ENCODE peak calls at places on chromosome 13, in four cellular contexts. R, U, G and D are unnamed samples.

GRCh38 chr13:51704399-51705306 is 99.3 kb downstream of the DHRS12 start:
- DNase-seq in R (no peak), U (no peak), G (no peak), D (no peak)

GRCh38 chr13:113605866-113606438 is 21.4 kb downstream of the TFDP1 start:
- DNase-seq in R (no peak), U (no peak), G (no peak), D (no peak)

GRCh38 chr13:74866151-74866550 is 615.8 kb downstream of the TBC1D4 start:
- DNase-seq in R (no peak), U (no peak), G (no peak), D (no peak)

GRCh38 chr13:28707629-28708427 is 10.9 kb downstream of the SLC46A3 start:
- DNase-seq in R (no peak), U (no peak), G (no peak), D (no peak)

GRCh38 chr13:50195045-50195444 is 179.8 kb downstream of the KCNRG start:
- DNase-seq in R (no peak), U (no peak), G (no peak), D (no peak)

GRCh38 chr13:112066624-112067004 is 335 bp upstream of the SOX1 start:
- DNase-seq in R (peak), U (no peak), G (peak), D (peak)

GRCh38 chr13:73061478-73062275 is 2.9 kb downstream of the KLF5 start:
- DNase-seq in R (no peak), U (no peak), G (no peak), D (no peak)

GRCh38 chr13:107339209-107339608 is 771.3 kb upstream of the ARGLU1 start:
- DNase-seq in R (no peak), U (no peak), G (no peak), D (no peak)

GRCh38 chr13:29454931-29455481 is 140.5 kb downstream of the SLC7A1 start:
- DNase-seq in R (peak), U (no peak), G (no peak), D (no peak)

GRCh38 chr13:40975441-40975840 is 43.7 kb downstream of the ELF1 start:
- DNase-seq in R (no peak), U (no peak), G (no peak), D (no peak)

GRCh38 chr13:47126432-47126831 is 229.6 kb upstream of the HTR2A start:
- DNase-seq in R (no peak), U (no peak), G (no peak), D (no peak)

GRCh38 chr13:81379183-81379582 is 1038.3 kb upstream of the SPRY2 start:
- DNase-seq in R (no peak), U (no peak), G (no peak), D (no peak)

GRCh38 chr13:77000475-77000874 is 8.6 kb downstream of the CLN5 start:
- DNase-seq in R (no peak), U (no peak), G (no peak), D (no peak)

GRCh38 chr13:114130708-114131580 is 1.5 kb downstream of the RASA3 start:
- DNase-seq in R (no peak), U (no peak), G (peak), D (peak)

DNA sequence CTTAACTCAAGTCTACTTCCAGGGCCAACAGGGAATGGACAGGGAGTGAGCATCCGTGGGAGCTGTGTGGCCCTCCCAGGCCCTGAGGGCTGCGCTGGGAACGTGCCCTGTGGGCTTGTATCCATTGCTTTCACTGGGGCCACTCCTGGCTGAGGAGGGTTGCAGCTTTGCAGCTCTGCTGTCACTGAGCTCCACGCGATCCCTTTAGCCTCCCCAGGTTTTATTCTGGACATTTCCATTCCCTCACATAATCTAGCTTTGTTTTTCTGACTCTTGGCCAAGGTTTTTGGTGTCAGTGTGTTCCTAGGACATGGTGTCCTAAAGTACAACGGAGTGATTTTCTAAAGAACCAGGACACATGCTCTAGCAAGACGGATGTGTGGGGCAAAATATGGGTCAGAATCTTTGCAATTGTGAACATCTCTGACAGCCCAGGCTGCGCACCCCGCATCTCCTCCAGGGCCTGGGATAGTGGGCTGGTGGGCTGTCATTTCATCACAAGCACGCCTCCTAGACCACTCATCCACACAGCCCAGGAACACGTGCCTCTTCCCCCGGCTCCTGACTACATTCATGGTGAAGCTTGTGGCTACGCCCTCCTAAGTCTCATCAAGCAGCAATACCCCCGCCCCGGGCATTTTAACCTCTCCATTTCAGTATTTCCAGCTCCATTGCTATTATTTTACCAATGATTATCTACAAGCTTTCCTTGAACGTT is 27.9 kb downstream of the GGACT start:
- DNase-seq in R (no peak), U (no peak), G (no peak), D (no peak)
- TF ChIP-seq CTCF in R (no peak), U (no peak), G (no peak), D (no peak)

DNA sequence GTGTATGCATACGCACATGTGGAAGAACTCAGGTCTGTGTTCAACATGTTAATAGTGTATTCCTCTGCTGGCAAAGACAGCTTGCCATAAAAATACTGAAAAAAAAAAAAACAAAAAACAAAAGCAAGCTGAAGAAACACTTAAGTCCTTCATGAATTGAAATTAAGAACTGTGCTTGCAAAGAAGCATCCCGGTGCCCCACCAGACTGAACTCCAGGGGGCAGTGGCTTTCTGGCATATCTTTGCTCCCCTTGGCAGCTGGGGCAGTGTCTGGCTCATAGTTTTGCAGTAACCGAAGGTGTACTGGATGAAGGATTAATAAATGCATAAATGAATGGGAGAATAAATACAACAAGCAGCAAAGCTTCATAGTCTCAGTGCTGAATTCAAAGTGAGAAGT is 187.6 kb downstream of the LHFPL6 start:
- DNase-seq in R (peak), U (peak), G (peak), D (peak)
- TF ChIP-seq CTCF in R (peak), U (no peak), G (peak), D (no peak)

DNA sequence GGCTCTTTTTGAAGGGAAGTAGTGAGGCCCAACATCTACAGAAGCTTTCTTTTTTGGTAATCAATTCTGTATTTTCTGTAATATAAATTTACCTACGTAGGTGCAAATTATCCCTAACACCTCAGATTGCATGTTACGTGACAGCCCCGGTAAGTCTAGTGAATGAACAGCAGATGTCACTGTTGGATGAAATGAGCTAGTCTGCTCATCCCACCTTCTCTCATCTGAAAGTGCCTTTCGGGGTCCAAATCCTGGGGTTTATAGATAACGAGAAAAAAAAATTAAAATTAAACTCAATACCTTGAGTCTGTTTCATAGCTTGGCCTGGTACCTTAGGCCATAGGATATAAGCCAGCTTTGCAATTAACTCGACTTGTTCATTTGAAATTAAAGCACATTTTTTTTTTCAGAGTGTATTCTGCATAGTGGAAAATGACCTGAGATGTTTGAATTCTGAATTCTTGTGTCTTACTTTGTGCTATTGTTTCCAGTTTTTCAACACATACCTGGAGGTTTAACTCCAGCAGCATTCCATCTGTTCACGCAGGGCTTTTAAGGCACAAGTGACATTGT is 548.2 kb downstream of the GPC5 start:
- DNase-seq in R (no peak), U (no peak), G (no peak), D (no peak)
- TF ChIP-seq CTCF in R (peak), U (no peak), G (peak), D (peak)

GRCh38 chr13:89363144-89363543 is 1692.0 kb downstream of the SLITRK5 start:
- DNase-seq in R (peak), U (no peak), G (no peak), D (no peak)

DNA sequence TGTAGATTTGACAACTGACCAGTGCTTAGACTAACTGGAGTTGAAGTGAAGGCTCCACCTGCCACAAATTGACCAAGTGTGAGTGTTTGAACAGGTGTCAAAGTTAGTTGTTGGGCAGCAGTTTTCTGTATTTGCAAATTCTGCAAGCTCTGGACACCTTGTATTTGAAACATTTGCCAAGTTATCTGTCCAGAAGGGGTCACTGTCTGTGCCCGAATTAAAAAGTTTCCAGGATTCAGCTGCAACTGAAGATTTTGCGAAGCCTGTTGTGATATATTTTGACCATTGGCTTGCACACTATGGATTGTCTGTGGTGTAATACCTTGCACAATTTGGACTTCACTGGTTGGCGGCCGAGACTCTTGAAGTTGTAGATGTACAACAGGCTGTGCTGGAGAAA is 1690.7 kb downstream of the SLITRK5 start:
- DNase-seq in R (no peak), U (no peak), G (no peak), D (no peak)
- TF ChIP-seq CTCF in R (no peak), U (no peak), G (no peak), D (no peak)

DNA sequence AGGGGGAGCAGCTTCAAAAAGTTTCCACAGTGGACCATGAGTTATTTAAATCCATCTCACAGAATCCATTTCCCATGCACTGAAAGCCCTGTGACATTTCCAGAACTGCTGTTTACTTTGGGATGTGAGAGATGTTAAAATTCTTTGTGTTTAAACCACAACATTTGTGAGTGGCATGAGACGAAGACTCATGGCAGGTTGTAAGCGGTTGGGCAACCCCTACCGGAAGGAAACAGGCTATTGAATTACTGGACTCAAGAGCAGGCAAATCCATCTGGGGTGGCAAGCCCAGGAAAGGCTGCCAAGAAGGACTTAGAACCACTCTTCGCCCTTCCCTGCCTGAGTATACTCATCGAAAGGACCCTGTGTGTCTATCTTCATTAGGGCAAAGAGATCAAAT is 22.3 kb upstream of the CLDN10 start:
- DNase-seq in R (no peak), U (peak), G (no peak), D (no peak)
- TF ChIP-seq CTCF in R (no peak), U (no peak), G (no peak), D (no peak)